ENCODE peak calls at places on chromosomes 1 and 21, in ten cellular contexts. O is cardiac muscle cell, B is colonic mucosa, G is HCT116, L is aorta, S is right lobe of liver, R is brain microvascular endothelial cell, J is esophagus squamous epithelium, M is left ventricle myocardium inferior, I is stomach. Z is an unnamed sample.
A peak's percentile ranks its signal among the peaks of the same experiment; 100 is the strongest.

GRCh38 chr1:179881642-179882252 is 338 bp upstream of the TOR1AIP1 start:
- DNase-seq in O (peak; percentile 96), B (peak; percentile 78), G (peak; percentile 55), L (peak; percentile 95), S (no peak), R (peak; percentile 84), J (no peak), M (no peak), I (peak; percentile 80), Z (peak; percentile 85)

GRCh38 chr1:55018395-55018794 is 19.7 kb downstream of the BSND start:
- DNase-seq in O (no peak), B (no peak), G (no peak), L (no peak), S (no peak), R (no peak), J (no peak), M (no peak), I (no peak), Z (no peak)

GRCh38 chr1:160777486-160778089 is 18.4 kb upstream of the LY9 start:
- DNase-seq in O (peak; percentile 42), B (peak; percentile 66), G (peak; percentile 29), L (no peak), S (no peak), R (no peak), J (no peak), M (no peak), I (peak; percentile 68), Z (no peak)

GRCh38 chr1:96634863-96635262 is 86.7 kb upstream of the PTBP2 start:
- DNase-seq in O (no peak), B (no peak), G (no peak), L (no peak), S (no peak), R (no peak), J (no peak), M (no peak), I (no peak), Z (no peak)

GRCh38 chr21:15772654-15773053 is 42.9 kb downstream of the USP25 start:
- DNase-seq in O (no peak), B (no peak), G (no peak), L (no peak), S (no peak), R (peak; percentile 5), J (no peak), M (no peak), I (no peak), Z (no peak)

GRCh38 chr1:220425852-220426251 is 102.1 kb upstream of the MARK1 start:
- DNase-seq in O (no peak), B (no peak), G (no peak), L (no peak), S (no peak), R (no peak), J (no peak), M (no peak), I (no peak), Z (no peak)

GRCh38 chr1:198105185-198105584 is 51.6 kb upstream of the NEK7 start:
- DNase-seq in O (no peak), B (no peak), G (no peak), L (no peak), S (no peak), R (no peak), J (no peak), M (no peak), I (no peak), Z (no peak)

GRCh38 chr21:38037416-38037815 is 121.2 kb upstream of the KCNJ6 start:
- DNase-seq in O (no peak), B (no peak), G (no peak), L (no peak), S (no peak), R (no peak), J (no peak), M (no peak), I (no peak), Z (no peak)

GRCh38 chr1:11888877-11889208 is 30.1 kb upstream of the NPPB start:
- DNase-seq in O (no peak), B (no peak), G (no peak), L (no peak), S (no peak), R (no peak), J (no peak), M (no peak), I (no peak), Z (no peak)

GRCh38 chr21:27802816-27803475 is 836.1 kb upstream of the ADAMTS5 start:
- DNase-seq in O (peak; percentile 50), B (peak; percentile 53), G (no peak), L (no peak), S (no peak), R (peak; percentile 40), J (no peak), M (no peak), I (peak; percentile 44), Z (no peak)

GRCh38 chr21:43337901-43338655 is 88.9 kb downstream of the SIK1 start:
- DNase-seq in O (no peak), B (no peak), G (no peak), L (no peak), S (no peak), R (no peak), J (no peak), M (no peak), I (no peak), Z (no peak)

GRCh38 chr1:113784104-113784779 is 25.0 kb upstream of the PHTF1 start:
- DNase-seq in O (no peak), B (no peak), G (no peak), L (no peak), S (no peak), R (no peak), J (no peak), M (no peak), I (no peak), Z (no peak)
- H3K4me3 ChIP-seq in O (no peak overlapping the region), B (no peak overlapping the region), G (no peak overlapping the region), L (no peak overlapping the region), S (no peak overlapping the region), R (no peak overlapping the region), J (no peak overlapping the region), M (no peak overlapping the region), I (no peak overlapping the region), Z (no peak overlapping the region)

GRCh38 chr1:185539277-185539943 is 194.8 kb upstream of the HMCN1 start:
- DNase-seq in O (no peak), B (no peak), G (no peak), L (no peak), S (no peak), R (no peak), J (no peak), M (no peak), I (no peak), Z (no peak)
- H3K27ac ChIP-seq in O (no peak overlapping the region), B (no peak overlapping the region), G (no peak overlapping the region), L (no peak overlapping the region), S (no peak overlapping the region), R (no peak overlapping the region), J (no peak overlapping the region), M (no peak overlapping the region), I (no peak overlapping the region), Z (no peak overlapping the region)

GRCh38 chr1:157562515-157562914 is 10.2 kb upstream of the FCRL5 start:
- DNase-seq in O (no peak), B (no peak), G (no peak), L (no peak), S (no peak), R (no peak), J (no peak), M (no peak), I (no peak), Z (no peak)

GRCh38 chr1:157566484-157567300 is 14.4 kb upstream of the FCRL5 start:
- DNase-seq in O (no peak), B (no peak), G (no peak), L (no peak), S (no peak), R (no peak), J (no peak), M (no peak), I (no peak), Z (no peak)
- H3K4me3 ChIP-seq in O (no peak overlapping the region), B (no peak overlapping the region), G (no peak overlapping the region), L (no peak overlapping the region), S (no peak overlapping the region), R (no peak overlapping the region), J (no peak overlapping the region), M (no peak overlapping the region), I (no peak overlapping the region), Z (no peak overlapping the region)

DNA sequence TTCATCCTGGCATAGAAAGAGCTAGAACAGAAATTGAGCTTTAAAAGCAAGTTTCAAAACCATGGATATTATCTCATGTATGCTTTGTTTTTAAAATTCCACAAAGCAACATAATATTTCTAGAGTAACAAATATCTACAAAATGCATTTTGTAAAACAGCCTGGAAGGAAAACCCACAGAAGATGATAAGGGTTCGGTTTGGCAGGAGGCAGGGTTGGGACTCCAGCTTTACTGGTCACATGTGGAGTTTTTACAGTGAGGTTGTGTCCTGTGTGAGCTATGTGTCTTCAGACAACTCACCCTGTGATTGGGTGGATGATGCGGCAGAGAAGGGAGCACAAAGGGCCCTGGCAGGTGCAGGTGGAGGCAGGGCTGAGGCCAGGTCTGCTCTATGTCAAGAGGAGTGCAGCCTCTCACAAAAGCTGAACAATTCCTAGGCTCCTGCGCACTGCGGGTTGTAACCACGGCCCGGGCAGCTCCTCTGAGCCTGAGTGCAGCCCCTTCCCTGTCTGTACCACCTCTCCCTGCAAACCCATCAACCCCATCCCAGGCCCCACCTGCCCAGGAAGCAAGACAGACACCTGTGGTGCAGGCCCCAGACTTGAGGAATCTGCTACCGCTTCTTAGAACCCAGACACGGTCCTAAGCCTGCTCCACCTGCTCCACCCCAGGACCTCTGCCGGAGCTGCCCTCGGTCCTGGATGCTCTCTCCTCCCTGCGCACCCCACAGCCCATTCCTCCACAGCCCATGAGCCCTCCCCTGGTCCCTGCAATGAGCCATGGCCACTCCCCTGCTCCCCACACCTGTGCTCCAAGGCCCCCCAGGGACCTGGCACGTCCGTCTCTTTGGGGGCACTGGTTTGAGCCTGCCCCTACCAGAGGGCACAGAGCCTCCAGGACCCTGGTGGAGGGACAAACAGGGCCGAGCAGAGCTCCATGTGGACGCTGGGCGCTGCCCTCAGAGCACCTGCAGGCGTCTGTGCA is 2.8 kb upstream of the COL18A1 start:
- DNase-seq in O (peak; percentile 77), B (no peak), G (no peak), L (peak; percentile 30), S (peak; percentile 49), R (no peak), J (no peak), M (peak; percentile 12), I (no peak), Z (no peak)
- H3K27ac ChIP-seq in O (no peak overlapping the region), B (no peak overlapping the region), G (no peak overlapping the region), L (no peak overlapping the region), S (no peak overlapping the region), R (no peak overlapping the region), J (no peak overlapping the region), M (no peak overlapping the region), I (no peak overlapping the region), Z (no peak overlapping the region)

GRCh38 chr1:181497870-181498269 is 14.6 kb downstream of the CACNA1E start:
- DNase-seq in O (no peak), B (no peak), G (no peak), L (no peak), S (no peak), R (no peak), J (no peak), M (no peak), I (no peak), Z (no peak)
- H3K4me3 ChIP-seq in O (no peak overlapping the region), B (no peak overlapping the region), G (no peak overlapping the region), L (no peak overlapping the region), S (no peak overlapping the region), R (no peak overlapping the region), J (no peak overlapping the region), M (no peak overlapping the region), I (no peak overlapping the region), Z (no peak overlapping the region)